ENCODE peak calls at places on chromosome 10, in seven cellular contexts. E is C1 segment of cervical spinal cord; K is left colon; J is stimulated activated CD8-positive, alpha-beta memory T cell treated with anti-CD3 and anti-CD28 coated beads, Interleukin-15, amount 100 ng/mL, for 24 hours; G is epithelial cell of esophagus; R is endothelial cell; M is cardiac fibroblast. O is an unnamed sample.

GRCh38 chr10:86961481-86962091 is 3.2 kb downstream of the SNCG start:
- DNase-seq in E (no peak), K (peak; percentile 21), J (no peak), G (no peak), R (no peak), M (no peak), O (no peak)

GRCh38 chr10:58457761-58458616 is 54.7 kb upstream of the BICC1 start:
- DNase-seq in E (no peak), K (peak; percentile 30), J (no peak), G (peak; percentile 42), R (no peak), M (peak; percentile 98), O (no peak)

GRCh38 chr10:1128649-1129048 is 72.5 kb downstream of the WDR37 start:
- DNase-seq in E (no peak), K (no peak), J (no peak), G (no peak), R (no peak), M (no peak), O (no peak)

GRCh38 chr10:88586462-88586861 is at the start of gene LIPJ:
- DNase-seq in E (no peak), K (no peak), J (no peak), G (no peak), R (no peak), M (no peak), O (no peak)

GRCh38 chr10:46198516-46198915 is 88.3 kb upstream of the ANTXRL start:
- DNase-seq in E (no peak), K (no peak), J (no peak), G (peak; percentile 36), R (no peak), M (no peak), O (no peak)

GRCh38 chr10:91034494-91035157 is 113.7 kb upstream of the ANKRD1 start:
- DNase-seq in E (peak; percentile 66), K (peak; percentile 45), J (no peak), G (no peak), R (no peak), M (peak; percentile 96), O (no peak)

GRCh38 chr10:102268333-102268999 is 23.1 kb downstream of the GBF1 start:
- DNase-seq in E (no peak), K (no peak), J (no peak), G (no peak), R (no peak), M (peak; percentile 59), O (no peak)

GRCh38 chr10:102869290-102870198 is at the start of gene AS3MT:
- DNase-seq in E (no peak), K (no peak), J (peak; percentile 0), G (peak; percentile 30), R (peak; percentile 62), M (no peak), O (peak; percentile 65)

GRCh38 chr10:12013926-12014325 is 28.7 kb downstream of the UPF2 start:
- DNase-seq in E (no peak), K (no peak), J (no peak), G (no peak), R (no peak), M (peak; percentile 6), O (no peak)

GRCh38 chr10:77710759-77711682 is 73.4 kb upstream of the KCNMA1 start:
- DNase-seq in E (peak; percentile 27), K (peak; percentile 39), J (peak; percentile 66), G (peak; percentile 62), R (peak; percentile 95), M (peak; percentile 68), O (peak; percentile 59)

GRCh38 chr10:100984670-100985177 is 2.6 kb downstream of the MRPL43 start:
- DNase-seq in E (no peak), K (peak; percentile 14), J (no peak), G (no peak), R (no peak), M (no peak), O (no peak)

O was measured in D721Med.